ENCODE peak calls at places on chromosomes 12 and 14, in nine cellular contexts. O is lung, I is psoas muscle, N is vagina, X is sigmoid colon, V is dorsolateral prefrontal cortex, T is HepG2, S is neural progenitor cell, H is ovary. G is an unnamed sample.

GRCh38 chr12:65152012-65152411 is 17.4 kb upstream of the LEMD3 start:
- DNase-seq in O (no peak), I (no peak), N (no peak), X (no peak), V (no peak), T (peak), S (no peak), H (no peak), G (no peak)

GRCh38 chr14:31263485-31264133 is 56.0 kb upstream of the HECTD1 start:
- DNase-seq in O (peak), I (peak), N (no peak), X (peak), V (no peak), T (peak), S (no peak), H (peak), G (no peak)

GRCh38 chr14:79279645-79280399 is 931.5 kb downstream of the DIO2 start:
- DNase-seq in O (peak), I (no peak), N (no peak), X (no peak), V (no peak), T (no peak), S (peak), H (no peak), G (no peak)

GRCh38 chr12:95218164-95218851 is 701 bp downstream of the VEZT start:
- DNase-seq in O (no peak), I (no peak), N (no peak), X (no peak), V (peak), T (no peak), S (no peak), H (peak), G (peak)

GRCh38 chr14:95164506-95164905 is 7.2 kb upstream of the DICER1 start:
- DNase-seq in O (no peak), I (no peak), N (no peak), X (no peak), V (no peak), T (no peak), S (no peak), H (no peak), G (no peak)

GRCh38 chr14:52119030-52119429 is 50.2 kb upstream of the NID2 start:
- DNase-seq in O (no peak), I (no peak), N (no peak), X (no peak), V (peak), T (peak), S (no peak), H (no peak), G (no peak)

GRCh38 chr12:54036620-54037359 is 3.9 kb downstream of the HOXC5 start:
- DNase-seq in O (no peak), I (peak), N (no peak), X (no peak), V (no peak), T (no peak), S (no peak), H (peak), G (no peak)

GRCh38 chr14:64324461-64325255 is 30.5 kb upstream of the ESR2 start:
- DNase-seq in O (no peak), I (no peak), N (no peak), X (no peak), V (no peak), T (no peak), S (no peak), H (no peak), G (no peak)

GRCh38 chr14:34620115-34620514 is 9.8 kb downstream of the SNX6 start:
- DNase-seq in O (no peak), I (no peak), N (no peak), X (no peak), V (no peak), T (no peak), S (no peak), H (no peak), G (no peak)

GRCh38 chr14:104647467-104648063 is 41.9 kb upstream of the INF2 start:
- DNase-seq in O (no peak), I (no peak), N (no peak), X (no peak), V (no peak), T (no peak), S (no peak), H (no peak), G (no peak)

GRCh38 chr12:61823102-61823501 is 437.1 kb upstream of the USP15 start:
- DNase-seq in O (no peak), I (no peak), N (no peak), X (no peak), V (no peak), T (no peak), S (no peak), H (no peak), G (no peak)

GRCh38 chr12:63668028-63668799 is at the start of gene DPY19L2:
- DNase-seq in O (peak), I (peak), N (no peak), X (peak), V (peak), T (peak), S (peak), H (peak), G (peak)

GRCh38 chr14:32764131-32764530 is 174.5 kb upstream of the NPAS3 start:
- DNase-seq in O (no peak), I (no peak), N (no peak), X (no peak), V (no peak), T (no peak), S (no peak), H (no peak), G (no peak)

GRCh38 chr12:113231275-113232231 is 10.3 kb downstream of the TPCN1 start:
- DNase-seq in O (no peak), I (no peak), N (no peak), X (peak), V (no peak), T (peak), S (no peak), H (no peak), G (no peak)

GRCh38 chr14:45678163-45678562 is 425.2 kb upstream of the MIS18BP1 start:
- DNase-seq in O (no peak), I (no peak), N (no peak), X (no peak), V (no peak), T (no peak), S (no peak), H (no peak), G (no peak)
- TF ChIP-seq CTCF in O (no peak), I (no peak), N (no peak), X (no peak), V (no peak), T (no peak), S (no peak), H (no peak), G (no peak)

GRCh38 chr14:76422662-76423061 is 46.7 kb downstream of the ESRRB start:
- DNase-seq in O (no peak), I (no peak), N (no peak), X (no peak), V (no peak), T (no peak), S (no peak), H (no peak), G (no peak)

GRCh38 chr14:76423534-76423933 is 47.6 kb downstream of the ESRRB start:
- DNase-seq in O (no peak), I (no peak), N (no peak), X (no peak), V (no peak), T (peak), S (no peak), H (no peak), G (no peak)

GRCh38 chr14:76426161-76426696 is 50.3 kb downstream of the ESRRB start:
- DNase-seq in O (no peak), I (no peak), N (no peak), X (no peak), V (no peak), T (no peak), S (no peak), H (no peak), G (no peak)

GRCh38 chr14:76421662-76422061 is 45.7 kb downstream of the ESRRB start:
- DNase-seq in O (no peak), I (no peak), N (no peak), X (no peak), V (no peak), T (no peak), S (no peak), H (no peak), G (no peak)

GRCh38 chr14:76424359-76424758 is 48.4 kb downstream of the ESRRB start:
- DNase-seq in O (no peak), I (no peak), N (no peak), X (no peak), V (no peak), T (no peak), S (no peak), H (no peak), G (no peak)
- TF ChIP-seq CTCF in O (no peak), I (no peak), N (no peak), X (no peak), V (no peak), T (peak), S (peak), H (no peak), G (no peak)

DNA sequence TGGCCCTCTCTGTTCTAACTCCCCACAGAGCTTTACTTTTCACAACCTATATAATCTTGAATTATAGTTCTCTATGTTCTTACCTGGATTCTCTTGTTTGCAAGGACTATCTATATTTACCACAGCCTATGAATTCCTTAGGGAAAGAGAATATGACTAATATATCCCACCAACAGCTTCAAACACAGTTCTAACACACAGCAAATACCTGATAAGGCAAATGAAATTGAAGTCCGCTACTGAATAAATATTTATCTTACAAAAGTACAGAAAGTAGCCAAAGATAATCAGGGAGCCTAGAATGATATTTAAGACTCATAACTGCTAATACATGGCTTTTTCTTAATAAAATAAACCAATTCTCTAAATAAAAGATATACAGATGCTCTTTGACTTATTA is 165.1 kb downstream of the C12orf42 start:
- DNase-seq in O (no peak), I (no peak), N (no peak), X (no peak), V (no peak), T (no peak), S (no peak), H (no peak), G (no peak)
- TF ChIP-seq CTCF in O (no peak), I (no peak), N (no peak), X (no peak), V (no peak), T (no peak), S (no peak), H (no peak), G (no peak)

DNA sequence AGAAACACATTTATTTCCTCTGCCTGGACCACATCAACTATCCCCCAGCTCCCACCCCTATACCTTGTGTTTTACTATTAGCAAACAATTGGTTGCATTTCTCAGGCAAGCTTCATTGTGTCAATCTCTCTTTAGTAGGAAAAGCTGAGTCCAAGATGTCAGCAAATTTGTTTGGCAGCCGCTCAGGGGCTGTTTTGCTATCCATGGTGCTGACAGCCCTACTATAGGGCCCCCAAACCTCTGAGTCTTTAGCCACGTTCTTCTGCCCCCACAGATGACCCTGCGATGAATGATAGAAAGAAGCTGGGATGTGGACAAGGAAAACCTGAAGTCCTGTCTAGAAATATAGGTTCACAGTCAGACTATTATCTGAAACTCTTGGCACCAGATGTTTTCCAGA is 11.6 kb upstream of the SYNDIG1L start:
- DNase-seq in O (no peak), I (no peak), N (no peak), X (no peak), V (no peak), T (no peak), S (peak), H (no peak), G (no peak)
- TF ChIP-seq CTCF in O (no peak), I (no peak), N (no peak), X (no peak), V (no peak), T (no peak), S (no peak), H (no peak), G (no peak)

DNA sequence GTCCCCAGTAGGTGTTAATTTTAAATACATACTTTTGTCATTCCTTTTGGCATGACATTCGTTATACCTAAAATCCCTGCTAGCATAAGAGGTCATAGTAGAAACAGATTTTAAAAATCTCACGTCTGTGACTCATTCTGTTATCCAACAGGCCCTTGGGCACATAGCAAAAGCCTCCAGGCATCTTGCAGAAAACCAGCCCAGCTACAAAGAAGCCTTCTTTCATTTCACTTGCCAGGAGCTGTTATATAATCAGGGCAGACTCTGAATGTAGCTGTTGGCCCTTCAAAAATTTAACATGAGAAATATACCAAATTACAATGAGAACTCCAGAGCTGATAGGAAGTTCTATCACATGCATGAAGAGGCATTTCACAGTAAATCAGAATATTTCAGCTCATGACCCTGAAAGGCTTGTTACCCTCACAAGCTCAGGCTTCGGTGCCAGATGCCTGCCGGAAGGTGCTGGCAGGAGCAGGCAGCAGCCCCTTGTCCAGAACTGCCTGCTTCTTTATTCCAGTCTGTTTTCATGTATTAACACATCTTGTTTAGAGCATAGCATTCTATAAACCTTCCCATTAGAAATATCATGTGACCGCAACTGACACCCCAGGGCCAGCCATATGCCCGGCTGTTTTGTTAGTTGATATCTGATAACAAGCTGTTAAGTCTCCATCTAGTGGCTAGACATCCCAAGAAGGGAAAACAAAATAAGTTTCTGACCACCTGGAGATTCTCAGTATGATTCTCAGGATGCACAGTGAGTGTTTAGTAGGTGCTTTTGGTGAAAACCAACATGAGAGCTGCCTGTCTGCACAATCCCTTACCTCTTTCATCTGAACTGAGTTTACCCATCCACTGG is 17.8 kb downstream of the E2F7 start:
- DNase-seq in O (no peak), I (no peak), N (no peak), X (no peak), V (no peak), T (no peak), S (no peak), H (no peak), G (no peak)
- TF ChIP-seq CTCF in O (no peak), I (no peak), N (no peak), X (no peak), V (peak), T (no peak), S (no peak), H (no peak), G (peak)

GRCh38 chr14:37340353-37340752 is 142.6 kb downstream of the MIPOL1 start:
- DNase-seq in O (no peak), I (no peak), N (no peak), X (no peak), V (no peak), T (peak), S (no peak), H (no peak), G (no peak)
- TF ChIP-seq CTCF in O (no peak), I (no peak), N (no peak), X (no peak), V (no peak), T (peak), S (peak), H (no peak), G (no peak)

GRCh38 chr14:54152351-54152750 is 195.7 kb upstream of the BMP4 start:
- DNase-seq in O (no peak), I (no peak), N (no peak), X (no peak), V (no peak), T (no peak), S (no peak), H (no peak), G (no peak)

GRCh38 chr14:54147758-54148157 is 191.1 kb upstream of the BMP4 start:
- DNase-seq in O (no peak), I (no peak), N (no peak), X (no peak), V (no peak), T (no peak), S (no peak), H (no peak), G (no peak)

GRCh38 chr14:54148251-54148650 is 191.6 kb upstream of the BMP4 start:
- DNase-seq in O (no peak), I (no peak), N (no peak), X (no peak), V (no peak), T (no peak), S (no peak), H (no peak), G (no peak)

GRCh38 chr14:54146601-54147000 is 190.0 kb upstream of the BMP4 start:
- DNase-seq in O (no peak), I (no peak), N (no peak), X (no peak), V (no peak), T (no peak), S (no peak), H (no peak), G (no peak)

DNA sequence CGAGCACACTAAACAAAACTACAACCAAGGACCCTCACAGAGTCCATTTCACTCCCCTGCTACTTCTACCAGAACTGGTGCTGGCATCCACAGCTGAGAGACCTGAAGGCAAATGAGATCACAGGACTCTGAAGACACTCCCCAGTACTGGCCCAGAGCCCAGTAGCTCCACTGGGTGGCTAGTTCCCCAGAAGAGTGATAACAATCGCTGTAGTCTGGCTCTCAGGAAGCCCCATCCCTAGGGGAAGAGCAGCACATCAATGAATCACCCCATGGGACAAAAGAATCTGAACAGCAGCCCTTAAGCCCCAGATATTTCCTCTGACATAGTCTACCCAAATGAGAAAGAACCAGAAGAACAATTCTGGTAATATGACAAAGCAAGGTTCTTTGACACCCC is 190.7 kb upstream of the BMP4 start:
- DNase-seq in O (no peak), I (no peak), N (no peak), X (no peak), V (no peak), T (no peak), S (no peak), H (no peak), G (no peak)
- TF ChIP-seq CTCF in O (no peak), I (no peak), N (no peak), X (no peak), V (no peak), T (no peak), S (no peak), H (no peak), G (no peak)

GRCh38 chr12:124277394-124278222 is 17.3 kb upstream of the RFLNA start:
- DNase-seq in O (no peak), I (no peak), N (no peak), X (no peak), V (no peak), T (no peak), S (no peak), H (no peak), G (no peak)

GRCh38 chr12:124278389-124279101 is 16.3 kb upstream of the RFLNA start:
- DNase-seq in O (no peak), I (no peak), N (no peak), X (no peak), V (peak), T (peak), S (no peak), H (no peak), G (no peak)

GRCh38 chr12:124273630-124274029 is 21.3 kb upstream of the RFLNA start:
- DNase-seq in O (no peak), I (no peak), N (no peak), X (no peak), V (no peak), T (peak), S (no peak), H (no peak), G (peak)

GRCh38 chr12:124279315-124279714 is 15.6 kb upstream of the RFLNA start:
- DNase-seq in O (no peak), I (no peak), N (no peak), X (no peak), V (no peak), T (no peak), S (no peak), H (no peak), G (no peak)

DNA sequence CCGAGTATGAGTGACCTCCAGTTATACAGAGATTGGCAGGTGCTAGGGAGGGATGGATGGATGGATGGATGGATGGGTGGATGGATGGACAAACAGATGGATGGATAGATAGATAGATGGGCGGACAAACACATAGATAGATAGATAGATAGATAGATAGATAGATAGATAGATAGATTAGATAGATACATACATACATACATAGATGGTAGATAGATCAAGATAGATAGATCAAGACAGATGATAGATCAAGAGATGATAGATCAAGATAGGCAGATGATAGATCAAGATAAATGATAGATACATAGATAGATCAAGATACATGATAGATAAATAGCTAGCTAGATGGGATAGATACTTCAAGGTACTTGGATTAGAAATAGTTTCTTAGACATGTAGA is 18.6 kb upstream of the RFLNA start:
- DNase-seq in O (no peak), I (no peak), N (no peak), X (no peak), V (no peak), T (no peak), S (no peak), H (no peak), G (no peak)
- TF ChIP-seq CTCF in O (no peak), I (no peak), N (no peak), X (no peak), V (no peak), T (no peak), S (no peak), H (no peak), G (no peak)

G was measured in GM13976.